ENCODE peak calls at places on chromosomes 16 and 17, in five cellular contexts. O, P, L, Z and J are unnamed samples.

GRCh38 chr16:11334831-11335404 is 10.3 kb upstream of the RMI2 start:
- DNase-seq in O (no peak), P (no peak), L (no peak), Z (no peak), J (no peak)

GRCh38 chr17:64240741-64241347 is 22.2 kb downstream of the TEX2 start:
- DNase-seq in O (no peak), P (no peak), L (no peak), Z (peak; percentile 87), J (no peak)

GRCh38 chr16:50121721-50122445 is 31.2 kb upstream of the TENT4B start:
- DNase-seq in O (no peak), P (no peak), L (no peak), Z (no peak), J (no peak)

GRCh38 chr17:69762359-69762758 is 312.7 kb upstream of the KCNJ16 start:
- DNase-seq in O (no peak), P (no peak), L (no peak), Z (no peak), J (peak; percentile 7)

GRCh38 chr17:69997332-69997731 is 77.7 kb upstream of the KCNJ16 start:
- DNase-seq in O (no peak), P (no peak), L (no peak), Z (no peak), J (no peak)

GRCh38 chr16:47774661-47775060 is 313.5 kb downstream of the PHKB start:
- DNase-seq in O (peak; percentile 67), P (no peak), L (peak; percentile 13), Z (no peak), J (no peak)

GRCh38 chr17:57408064-57408811 is 151.9 kb downstream of the MSI2 start:
- DNase-seq in O (peak; percentile 86), P (no peak), L (no peak), Z (no peak), J (no peak)

GRCh38 chr16:10081201-10081940 is 100.9 kb downstream of the GRIN2A start:
- DNase-seq in O (no peak), P (no peak), L (no peak), Z (no peak), J (no peak)

GRCh38 chr17:1022278-1023024 is 25.5 kb downstream of the TIMM22 start:
- DNase-seq in O (no peak), P (no peak), L (no peak), Z (no peak), J (no peak)

GRCh38 chr16:81716478-81717210 is 62.4 kb upstream of the PLCG2 start:
- DNase-seq in O (no peak), P (no peak), L (no peak), Z (no peak), J (no peak)

GRCh38 chr16:27405546-27406451 is 3.8 kb downstream of the IL21R start:
- DNase-seq in O (no peak), P (no peak), L (no peak), Z (no peak), J (no peak)

GRCh38 chr17:66942453-66943264 is 21.8 kb upstream of the CACNG4 start:
- DNase-seq in O (no peak), P (no peak), L (no peak), Z (no peak), J (no peak)

GRCh38 chr16:22003195-22003594 is 2.3 kb upstream of the PDZD9 start:
- DNase-seq in O (no peak), P (no peak), L (no peak), Z (no peak), J (no peak)

GRCh38 chr16:85570735-85571562 is 42.2 kb upstream of the GSE1 start:
- DNase-seq in O (no peak), P (no peak), L (no peak), Z (no peak), J (no peak)

GRCh38 chr17:74280093-74280513 is 6.1 kb downstream of the DNAI2 start:
- DNase-seq in O (no peak), P (no peak), L (no peak), Z (no peak), J (no peak)

GRCh38 chr16:47197536-47198179 is 53.9 kb upstream of the NETO2 start:
- DNase-seq in O (no peak), P (no peak), L (no peak), Z (no peak), J (no peak)

GRCh38 chr17:29154516-29155234 is 25.5 kb downstream of the MYO18A start:
- DNase-seq in O (no peak), P (no peak), L (no peak), Z (no peak), J (no peak)

GRCh38 chr17:74446551-74447500 is 14.9 kb downstream of the GPRC5C start:
- DNase-seq in O (no peak), P (no peak), L (no peak), Z (peak; percentile 54), J (no peak)

GRCh38 chr17:10162034-10162433 is 36.4 kb downstream of the GAS7 start:
- DNase-seq in O (no peak), P (no peak), L (no peak), Z (no peak), J (no peak)

GRCh38 chr17:80124351-80124981 is 22.5 kb downstream of the EIF4A3 start:
- DNase-seq in O (peak; percentile 75), P (peak; percentile 29), L (peak; percentile 51), Z (peak; percentile 42), J (no peak)

GRCh38 chr17:76408037-76408849 is 23.8 kb downstream of the SPHK1 start:
- DNase-seq in O (peak; percentile 62), P (peak; percentile 42), L (no peak), Z (peak; percentile 82), J (no peak)
- TF ChIP-seq SIN3A in O (no peak), P (no peak), L (peak; percentile 72), Z (peak; percentile 17), J (no peak)

GRCh38 chr17:45293413-45294211 is 23.2 kb downstream of the MAP3K14 start:
- DNase-seq in O (peak; percentile 58), P (peak; percentile 65), L (no peak), Z (no peak), J (peak; percentile 87)
- TF ChIP-seq SIN3A in O (no peak), P (no peak), L (no peak), Z (peak; percentile 92), J (no peak)

GRCh38 chr16:14004719-14005315 is 66.3 kb upstream of the MRTFB start:
- DNase-seq in O (no peak), P (no peak), L (no peak), Z (no peak), J (no peak)
- TF ChIP-seq SIN3A in O (no peak), P (no peak), L (no peak), Z (no peak), J (no peak)

GRCh38 chr17:60229189-60229802 is 79.5 kb downstream of the CA4 start:
- DNase-seq in O (no peak), P (peak; percentile 48), L (no peak), Z (no peak), J (no peak)

GRCh38 chr17:60230358-60230757 is 80.6 kb downstream of the CA4 start:
- DNase-seq in O (no peak), P (no peak), L (no peak), Z (no peak), J (no peak)

GRCh38 chr17:60231234-60231633 is 81.5 kb downstream of the CA4 start:
- DNase-seq in O (peak; percentile 18), P (peak; percentile 10), L (no peak), Z (peak; percentile 53), J (no peak)

DNA sequence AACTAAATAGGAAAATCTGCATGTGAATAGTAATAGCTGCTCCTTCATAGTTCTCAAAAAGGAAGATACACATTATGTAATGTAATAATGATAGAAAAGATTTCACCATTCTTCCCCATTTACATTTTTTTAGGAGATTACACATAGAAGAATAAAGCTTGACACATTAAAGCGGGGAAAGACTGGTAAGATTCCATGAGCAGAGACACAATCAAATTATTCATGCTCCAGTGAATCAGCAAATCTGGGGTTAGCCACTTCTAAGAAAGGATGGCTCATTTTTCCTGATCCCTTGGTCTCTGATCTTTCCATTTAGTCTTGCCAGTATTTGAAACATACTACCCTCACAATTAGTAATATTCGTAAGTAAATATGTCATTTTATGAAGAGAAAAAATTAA is 81.9 kb downstream of the CA4 start:
- DNase-seq in O (no peak), P (no peak), L (no peak), Z (no peak), J (no peak)
- TF ChIP-seq SIN3A in O (no peak), P (no peak), L (no peak), Z (no peak), J (no peak)

GRCh38 chr16:52756812-52757517 is 210.0 kb upstream of the TOX3 start:
- DNase-seq in O (no peak), P (no peak), L (no peak), Z (no peak), J (no peak)
- TF ChIP-seq SIN3A in O (no peak), P (no peak), L (no peak), Z (no peak), J (no peak)

DNA sequence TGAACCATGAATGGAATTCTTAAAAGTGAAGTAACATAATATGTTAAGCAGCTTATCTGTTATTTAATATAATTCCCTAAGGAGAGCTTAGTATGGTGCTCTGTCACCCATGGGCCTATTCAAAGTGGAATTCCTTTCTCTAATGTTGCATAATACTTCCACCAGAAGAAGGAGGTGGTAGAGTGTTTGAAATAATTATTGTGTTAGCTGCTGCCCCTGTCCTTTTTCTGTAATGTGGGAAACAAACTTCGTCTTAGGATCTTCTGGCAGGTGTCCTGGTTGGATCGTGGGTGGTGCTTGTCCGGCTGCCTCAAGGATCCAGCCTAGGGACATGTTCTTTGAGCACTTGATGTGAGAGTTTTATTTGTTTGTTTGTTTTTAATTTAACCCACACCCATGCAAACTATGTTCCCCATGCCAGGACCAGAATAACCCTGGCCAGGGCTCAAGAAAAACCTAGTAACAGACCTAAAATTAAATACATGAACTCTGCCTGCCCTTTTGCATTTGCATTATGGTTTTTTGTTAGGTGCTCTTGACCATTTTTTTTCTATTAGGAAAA is 46.1 kb downstream of the ZNRF1 start:
- DNase-seq in O (no peak), P (no peak), L (no peak), Z (no peak), J (no peak)
- TF ChIP-seq SIN3A in O (no peak), P (no peak), L (no peak), Z (no peak), J (no peak)

GRCh38 chr17:33501185-33501584 is 208.1 kb upstream of the ASIC2 start:
- DNase-seq in O (no peak), P (no peak), L (no peak), Z (no peak), J (no peak)

GRCh38 chr17:33497623-33498022 is 204.5 kb upstream of the ASIC2 start:
- DNase-seq in O (no peak), P (no peak), L (no peak), Z (no peak), J (no peak)

GRCh38 chr17:33498069-33498468 is 205.0 kb upstream of the ASIC2 start:
- DNase-seq in O (no peak), P (no peak), L (no peak), Z (no peak), J (no peak)

GRCh38 chr17:33500141-33500540 is 207.0 kb upstream of the ASIC2 start:
- DNase-seq in O (no peak), P (no peak), L (no peak), Z (no peak), J (no peak)

DNA sequence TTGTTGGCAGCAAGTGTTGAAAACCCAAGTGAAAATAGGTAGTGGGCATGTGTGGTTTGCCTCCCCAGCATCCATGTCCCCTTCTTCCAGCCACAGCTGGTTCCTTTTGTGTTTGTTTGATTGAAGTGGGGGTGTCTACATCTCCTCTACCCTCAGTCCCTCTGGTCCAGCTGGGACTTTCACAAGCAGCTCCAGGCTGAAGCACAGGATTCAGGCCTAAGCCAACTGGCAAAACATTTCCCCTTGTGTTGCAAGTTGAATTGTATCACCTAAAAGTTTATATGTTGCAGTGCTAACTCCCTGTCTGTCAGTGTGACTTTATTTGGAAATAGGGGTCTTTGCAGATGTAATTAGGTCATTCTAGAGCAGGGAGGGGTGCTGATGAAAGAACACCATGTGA is 205.9 kb upstream of the ASIC2 start:
- DNase-seq in O (no peak), P (no peak), L (no peak), Z (no peak), J (no peak)
- TF ChIP-seq SIN3A in O (no peak), P (no peak), L (no peak), Z (no peak), J (no peak)